ENCODE peak calls at places on chromosomes 4 and X, in four cellular contexts. One of them, this sample, is unnamed.

GRCh38 chr4:74023709-74024108 is 14.8 kb downstream of the CXCL3 start:
- DNase-seq in GM12878: no peak
- DNase-seq in K562: no peak
- DNase-seq in HepG2: no peak
- DNase-seq in this sample: no peak

GRCh38 chr4:123621072-123621705 is 224.6 kb downstream of the SPRY1 start:
- DNase-seq in GM12878: no peak
- DNase-seq in K562: no peak
- DNase-seq in HepG2: no peak
- DNase-seq in this sample: no peak

GRCh38 chr4:167234388-167234881 is at the start of gene SPOCK3:
- DNase-seq in GM12878: no peak
- DNase-seq in K562: no peak
- DNase-seq in HepG2: no peak
- DNase-seq in this sample: peak

GRCh38 chr4:3239998-3240920 is 8.7 kb upstream of the MSANTD1 start:
- DNase-seq in GM12878: no peak
- DNase-seq in K562: no peak
- DNase-seq in HepG2: no peak
- DNase-seq in this sample: no peak

GRCh38 chr4:38075370-38076152 is 115.4 kb downstream of the PTTG2 start:
- DNase-seq in GM12878: no peak
- DNase-seq in K562: no peak
- DNase-seq in HepG2: peak
- DNase-seq in this sample: no peak

GRCh38 chrX:44828008-44828605 is 15.7 kb upstream of the DUSP21 start:
- DNase-seq in GM12878: no peak
- DNase-seq in K562: no peak
- DNase-seq in HepG2: no peak
- DNase-seq in this sample: no peak

GRCh38 chrX:48958635-48959094 is 1.3 kb upstream of the OTUD5 start:
- DNase-seq in GM12878: no peak
- DNase-seq in K562: no peak
- DNase-seq in HepG2: peak
- DNase-seq in this sample: no peak

GRCh38 chrX:82218361-82218760 is 1016.5 kb downstream of the SH3BGRL start:
- DNase-seq in GM12878: peak
- DNase-seq in K562: peak
- DNase-seq in HepG2: peak
- DNase-seq in this sample: no peak

GRCh38 chrX:55057691-55058249 is 17.1 kb upstream of the PAGE2B start:
- DNase-seq in GM12878: no peak
- DNase-seq in K562: peak
- DNase-seq in HepG2: peak
- DNase-seq in this sample: peak

GRCh38 chr4:139534287-139534950 is 21.6 kb downstream of the SETD7 start:
- DNase-seq in GM12878: no peak
- DNase-seq in K562: no peak
- DNase-seq in HepG2: no peak
- DNase-seq in this sample: no peak

GRCh38 chr4:26763649-26764048 is 97.0 kb upstream of the STIM2 start:
- DNase-seq in GM12878: no peak
- DNase-seq in K562: no peak
- DNase-seq in HepG2: no peak
- DNase-seq in this sample: no peak

GRCh38 chr4:74203467-74203866 is 45.5 kb downstream of the MTHFD2L start:
- DNase-seq in GM12878: no peak
- DNase-seq in K562: no peak
- DNase-seq in HepG2: no peak
- DNase-seq in this sample: no peak

GRCh38 chr4:173189117-173189693 is 20.6 kb downstream of the GALNT7 start:
- DNase-seq in GM12878: no peak
- DNase-seq in K562: no peak
- DNase-seq in HepG2: no peak
- DNase-seq in this sample: no peak
- TF ChIP-seq TCF7 in GM12878: no peak
- TF ChIP-seq TCF7 in K562: no peak
- TF ChIP-seq TCF7 in HepG2: no peak
- TF ChIP-seq TCF7 in this sample: no peak

DNA sequence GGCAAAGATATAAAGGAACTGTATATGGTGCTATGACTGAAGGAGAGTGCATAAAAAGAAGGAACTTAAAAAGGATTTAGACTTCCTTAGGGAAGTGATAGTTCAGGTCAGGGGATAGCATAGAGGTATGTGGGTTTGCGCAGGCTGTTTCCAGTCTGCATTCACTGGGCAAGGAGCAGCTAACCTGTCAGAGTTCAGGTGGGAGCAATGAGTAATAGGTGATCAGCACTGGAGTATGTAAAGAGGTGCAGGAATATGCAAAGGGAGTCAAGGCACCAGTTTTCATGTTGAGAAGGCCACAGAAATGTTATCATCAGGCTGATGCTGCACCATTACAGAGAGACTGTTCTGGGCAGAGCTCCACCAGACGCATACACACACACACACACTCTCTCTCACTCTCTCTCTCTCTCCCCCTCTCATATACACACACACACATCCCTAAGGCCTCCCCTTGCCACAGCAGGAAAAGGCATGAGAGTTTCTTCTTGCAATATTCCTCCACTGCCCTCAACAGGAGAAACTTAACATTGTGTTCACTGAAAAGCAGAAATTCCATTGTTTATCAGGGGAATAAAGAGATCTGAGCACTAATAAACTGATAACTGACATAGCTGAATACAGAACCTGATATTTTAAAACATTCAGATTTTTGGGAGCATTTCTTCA is 256.4 kb upstream of the GRID2 start:
- DNase-seq in GM12878: no peak
- DNase-seq in K562: no peak
- DNase-seq in HepG2: no peak
- DNase-seq in this sample: no peak
- TF ChIP-seq CTCF in GM12878: no peak
- TF ChIP-seq CTCF in K562: no peak
- TF ChIP-seq CTCF in HepG2: peak
- TF ChIP-seq CTCF in this sample: no peak

GRCh38 chrX:150372280-150372679 is 9.2 kb downstream of the MAMLD1 start:
- DNase-seq in GM12878: no peak
- DNase-seq in K562: no peak
- DNase-seq in HepG2: no peak
- DNase-seq in this sample: no peak
- TF ChIP-seq TCF7 in GM12878: no peak
- TF ChIP-seq TCF7 in K562: no peak
- TF ChIP-seq TCF7 in HepG2: no peak
- TF ChIP-seq TCF7 in this sample: no peak

GRCh38 chrX:130108647-130109428 is 1.5 kb downstream of the ELF4 start:
- DNase-seq in GM12878: no peak
- DNase-seq in K562: peak
- DNase-seq in HepG2: peak
- DNase-seq in this sample: peak
- TF ChIP-seq CTCF in GM12878: no peak
- TF ChIP-seq CTCF in K562: no peak
- TF ChIP-seq CTCF in HepG2: peak
- TF ChIP-seq CTCF in this sample: no peak

DNA sequence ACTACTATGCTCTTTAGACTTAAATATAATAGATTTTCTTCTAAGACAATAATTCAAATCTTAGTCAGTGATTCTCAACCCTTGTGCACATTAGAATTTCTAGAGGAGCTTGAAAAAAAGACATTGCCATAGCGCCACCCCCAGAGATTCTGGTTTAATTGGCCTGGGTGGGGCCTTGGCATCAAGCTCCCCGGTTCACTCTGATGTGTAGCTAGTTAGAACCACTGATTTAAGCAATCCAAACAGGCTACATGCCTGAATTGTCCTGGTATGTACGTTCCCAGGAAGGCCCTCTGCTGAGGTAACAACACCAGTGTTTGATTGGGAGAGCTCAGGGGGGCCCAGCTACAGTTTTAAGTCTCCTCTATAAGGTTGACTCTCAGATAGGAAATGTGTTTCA is 1.4 kb upstream of the ATP10D start:
- DNase-seq in GM12878: no peak
- DNase-seq in K562: no peak
- DNase-seq in HepG2: no peak
- DNase-seq in this sample: no peak
- TF ChIP-seq TCF7 in GM12878: no peak
- TF ChIP-seq TCF7 in K562: no peak
- TF ChIP-seq TCF7 in HepG2: no peak
- TF ChIP-seq TCF7 in this sample: no peak

DNA sequence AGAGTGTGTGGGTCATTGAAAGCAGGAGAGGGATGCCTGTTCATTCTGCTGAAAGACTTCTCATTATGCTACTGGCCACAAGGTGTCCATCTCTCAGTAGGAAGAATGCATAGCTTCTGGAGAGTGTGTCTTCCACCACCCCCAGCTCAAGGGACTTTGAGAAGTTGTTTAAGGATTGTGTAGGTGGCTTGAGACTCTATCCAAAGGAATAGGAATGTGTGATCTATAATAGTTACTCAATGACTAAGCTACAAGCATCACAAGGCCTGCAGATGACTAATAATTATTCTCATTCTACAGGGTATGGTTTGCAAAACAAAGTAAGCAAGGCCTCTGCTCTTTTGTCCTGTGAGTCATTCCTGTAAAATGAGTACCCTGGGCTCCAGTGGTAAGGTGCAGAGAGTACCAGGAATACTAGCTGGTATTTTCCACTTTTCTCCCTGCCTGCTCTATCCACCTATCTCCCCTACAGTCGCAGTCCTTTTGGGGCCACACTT is 279.8 kb upstream of the BOD1L1 start:
- DNase-seq in GM12878: no peak
- DNase-seq in K562: no peak
- DNase-seq in HepG2: peak
- DNase-seq in this sample: no peak
- TF ChIP-seq CTCF in GM12878: no peak
- TF ChIP-seq CTCF in K562: no peak
- TF ChIP-seq CTCF in HepG2: no peak
- TF ChIP-seq CTCF in this sample: no peak

GRCh38 chrX:22689290-22689689 is 310.5 kb upstream of the DDX53 start:
- DNase-seq in GM12878: no peak
- DNase-seq in K562: no peak
- DNase-seq in HepG2: no peak
- DNase-seq in this sample: no peak

GRCh38 chrX:22690116-22690515 is 309.6 kb upstream of the DDX53 start:
- DNase-seq in GM12878: no peak
- DNase-seq in K562: no peak
- DNase-seq in HepG2: no peak
- DNase-seq in this sample: peak

GRCh38 chrX:22686138-22686541 is 313.6 kb upstream of the DDX53 start:
- DNase-seq in GM12878: no peak
- DNase-seq in K562: no peak
- DNase-seq in HepG2: no peak
- DNase-seq in this sample: peak

GRCh38 chrX:22691966-22692565 is 307.7 kb upstream of the DDX53 start:
- DNase-seq in GM12878: no peak
- DNase-seq in K562: no peak
- DNase-seq in HepG2: no peak
- DNase-seq in this sample: no peak
- TF ChIP-seq TCF7 in GM12878: no peak
- TF ChIP-seq TCF7 in K562: no peak
- TF ChIP-seq TCF7 in HepG2: no peak
- TF ChIP-seq TCF7 in this sample: no peak

GRCh38 chrX:98379134-98379533 is 1495.4 kb downstream of the RPA4 start:
- DNase-seq in GM12878: no peak
- DNase-seq in K562: no peak
- DNase-seq in HepG2: peak
- DNase-seq in this sample: no peak
- TF ChIP-seq CTCF in GM12878: no peak
- TF ChIP-seq CTCF in K562: no peak
- TF ChIP-seq CTCF in HepG2: peak
- TF ChIP-seq CTCF in this sample: no peak